ENCODE peak calls at places on chromosome 20, in seven cellular contexts. O, G, A, I, Y, E and N are unnamed samples.

GRCh38 chr20:57076951-57077350 is 189.5 kb downstream of the BMP7 start:
- DNase-seq in A (no peak), O (peak), I (no peak), G (no peak), Y (no peak), E (no peak), N (no peak)

GRCh38 chr20:52340036-52340634 is 148.6 kb upstream of the ZFP64 start:
- DNase-seq in G (no peak), A (no peak), Y (no peak), E (peak), I (no peak), O (no peak), N (no peak)

GRCh38 chr20:45110301-45110700 is 4.7 kb downstream of the WFDC5 start:
- DNase-seq in E (no peak), I (no peak), A (no peak), O (no peak), Y (no peak), G (no peak), N (no peak)

GRCh38 chr20:60113771-60114170 is 155.5 kb downstream of the CDH26 start:
- DNase-seq in E (no peak), I (no peak), A (no peak), Y (no peak), O (no peak), G (no peak), N (no peak)

GRCh38 chr20:20680991-20681508 is 31.4 kb downstream of the RALGAPA2 start:
- DNase-seq in O (no peak), Y (no peak), I (no peak), E (no peak), G (no peak), A (no peak), N (no peak)

GRCh38 chr20:38872036-38872435 is 54.2 kb upstream of the FAM83D start:
- DNase-seq in G (peak), A (no peak), O (no peak), Y (no peak), E (no peak), I (no peak), N (no peak)

GRCh38 chr20:44401052-44401769 is 45.7 kb downstream of the HNF4A start:
- DNase-seq in G (peak), A (no peak), O (no peak), Y (no peak), E (peak), I (no peak), N (no peak)

GRCh38 chr20:58714923-58715708 is 22.5 kb downstream of the NPEPL1 start:
- DNase-seq in E (no peak), Y (no peak), A (no peak), G (no peak), O (no peak), I (no peak), N (no peak)

GRCh38 chr20:4961746-4962145 is 39.6 kb downstream of the SLC23A2 start:
- DNase-seq in A (peak), Y (peak), O (peak), G (peak), E (peak), I (peak), N (no peak)

GRCh38 chr20:33209789-33210188 is 7.4 kb upstream of the BPIFA3 start:
- DNase-seq in O (peak), G (peak), A (peak), I (peak), E (peak), Y (peak), N (no peak)

GRCh38 chr20:53706511-53707031 is 112.9 kb upstream of the ZNF217 start:
- DNase-seq in Y (no peak), E (no peak), G (no peak), O (peak), A (peak), I (no peak), N (no peak)

GRCh38 chr20:24978493-24978892 is 14.1 kb downstream of the APMAP start:
- DNase-seq in E (no peak), I (no peak), Y (no peak), G (no peak), A (no peak), O (no peak), N (peak)

GRCh38 chr20:63258826-63259225 is 4.6 kb upstream of the NKAIN4 start:
- DNase-seq in Y (no peak), E (no peak), G (no peak), A (no peak), I (no peak), O (no peak), N (no peak)

GRCh38 chr20:54132612-54133433 is 41.0 kb downstream of the CYP24A1 start:
- DNase-seq in Y (peak), O (peak), E (peak), I (peak), G (peak), A (peak), N (no peak)

GRCh38 chr20:32574296-32575226 is 10.6 kb downstream of the NOL4L start:
- DNase-seq in I (peak), E (no peak), A (peak), G (no peak), O (peak), Y (peak), N (no peak)

GRCh38 chr20:8073024-8073832 is 53.7 kb upstream of the TMX4 start:
- DNase-seq in G (no peak), E (peak), O (peak), A (peak), I (peak), Y (peak), N (peak)

GRCh38 chr20:62937353-62938104 is 418 bp upstream of the GID8 start:
- DNase-seq in I (peak), Y (peak), E (peak), O (peak), A (peak), G (peak), N (peak)

GRCh38 chr20:24673678-24674570 is 204.5 kb downstream of the SYNDIG1 start:
- DNase-seq in A (peak), Y (no peak), O (peak), G (no peak), I (peak), E (no peak), N (no peak)

GRCh38 chr20:6780414-6780813 is 12.9 kb downstream of the BMP2 start:
- DNase-seq in E (no peak), Y (no peak), I (no peak), G (no peak), O (no peak), A (no peak), N (no peak)

GRCh38 chr20:32339116-32339515 is 19.0 kb upstream of the ASXL1 start:
- DNase-seq in A (no peak), G (no peak), E (no peak), O (no peak), I (no peak), Y (no peak), N (no peak)

GRCh38 chr20:667351-668034 is 8.1 kb downstream of the SCRT2 start:
- DNase-seq in O (no peak), E (peak), A (peak), G (peak), I (no peak), Y (no peak), N (peak)

GRCh38 chr20:7980332-7981046 is 39.1 kb downstream of the TMX4 start:
- DNase-seq in E (peak), I (peak), A (peak), Y (peak), O (peak), G (no peak), N (no peak)

GRCh38 chr20:44460795-44461141 is 14.9 kb upstream of the TTPAL start:
- DNase-seq in E (peak), Y (no peak), I (peak), O (no peak), G (no peak), A (peak), N (no peak)

GRCh38 chr20:19688031-19688806 is 69.8 kb upstream of the RIN2 start:
- DNase-seq in G (peak), A (peak), E (peak), I (peak), O (peak), Y (peak), N (no peak)

GRCh38 chr20:49985157-49985556 is 2.4 kb downstream of the SNAI1 start:
- DNase-seq in I (no peak), E (no peak), Y (no peak), O (no peak), G (no peak), A (no peak), N (no peak)

GRCh38 chr20:49985617-49986016 is 2.8 kb downstream of the SNAI1 start:
- DNase-seq in A (no peak), O (no peak), Y (no peak), E (no peak), G (no peak), I (no peak), N (no peak)

GRCh38 chr20:49984426-49985153 is 1.8 kb downstream of the SNAI1 start:
- DNase-seq in G (no peak), Y (no peak), E (no peak), O (no peak), I (no peak), A (no peak), N (no peak)

GRCh38 chr20:49987015-49987867 is 4.5 kb downstream of the SNAI1 start:
- DNase-seq in A (peak), O (peak), G (no peak), Y (no peak), I (no peak), E (no peak), N (no peak)

GRCh38 chr20:49986049-49986448 is 3.3 kb downstream of the SNAI1 start:
- DNase-seq in I (no peak), Y (no peak), O (no peak), A (no peak), G (no peak), E (no peak), N (no peak)
- H3K4me3 ChIP-seq in I (no peak), Y (no peak), O (peak), A (no peak), G (no peak), E (no peak), N (no peak)

GRCh38 chr20:37852666-37853065 is 50.3 kb upstream of the VSTM2L start:
- DNase-seq in O (no peak), G (no peak), Y (no peak), I (no peak), E (no peak), A (peak), N (no peak)
- H3K27ac ChIP-seq in O (no peak), G (no peak), Y (no peak), I (no peak), E (no peak), A (no peak), N (no peak)

GRCh38 chr20:36306557-36307411 is 645 bp downstream of the DLGAP4 start:
- DNase-seq in O (no peak), Y (no peak), G (no peak), E (no peak), I (no peak), A (no peak), N (no peak)

GRCh38 chr20:36308986-36309385 is 2.8 kb downstream of the DLGAP4 start:
- DNase-seq in Y (no peak), A (no peak), G (no peak), O (no peak), I (no peak), E (no peak), N (no peak)

GRCh38 chr20:36305602-36306556 is at the start of gene DLGAP4:
- DNase-seq in I (no peak), E (no peak), G (no peak), O (no peak), Y (no peak), A (no peak), N (no peak)

GRCh38 chr20:36308318-36308710 is 2.2 kb downstream of the DLGAP4 start:
- DNase-seq in O (no peak), E (no peak), G (no peak), A (no peak), Y (no peak), I (no peak), N (no peak)

GRCh38 chr20:36307412-36308317 is 1.5 kb downstream of the DLGAP4 start:
- DNase-seq in G (no peak), E (no peak), A (no peak), I (no peak), Y (no peak), O (no peak), N (no peak)
- H3K4me3 ChIP-seq in G (no peak), E (no peak), A (no peak), I (no peak), Y (no peak), O (no peak), N (no peak)

DNA sequence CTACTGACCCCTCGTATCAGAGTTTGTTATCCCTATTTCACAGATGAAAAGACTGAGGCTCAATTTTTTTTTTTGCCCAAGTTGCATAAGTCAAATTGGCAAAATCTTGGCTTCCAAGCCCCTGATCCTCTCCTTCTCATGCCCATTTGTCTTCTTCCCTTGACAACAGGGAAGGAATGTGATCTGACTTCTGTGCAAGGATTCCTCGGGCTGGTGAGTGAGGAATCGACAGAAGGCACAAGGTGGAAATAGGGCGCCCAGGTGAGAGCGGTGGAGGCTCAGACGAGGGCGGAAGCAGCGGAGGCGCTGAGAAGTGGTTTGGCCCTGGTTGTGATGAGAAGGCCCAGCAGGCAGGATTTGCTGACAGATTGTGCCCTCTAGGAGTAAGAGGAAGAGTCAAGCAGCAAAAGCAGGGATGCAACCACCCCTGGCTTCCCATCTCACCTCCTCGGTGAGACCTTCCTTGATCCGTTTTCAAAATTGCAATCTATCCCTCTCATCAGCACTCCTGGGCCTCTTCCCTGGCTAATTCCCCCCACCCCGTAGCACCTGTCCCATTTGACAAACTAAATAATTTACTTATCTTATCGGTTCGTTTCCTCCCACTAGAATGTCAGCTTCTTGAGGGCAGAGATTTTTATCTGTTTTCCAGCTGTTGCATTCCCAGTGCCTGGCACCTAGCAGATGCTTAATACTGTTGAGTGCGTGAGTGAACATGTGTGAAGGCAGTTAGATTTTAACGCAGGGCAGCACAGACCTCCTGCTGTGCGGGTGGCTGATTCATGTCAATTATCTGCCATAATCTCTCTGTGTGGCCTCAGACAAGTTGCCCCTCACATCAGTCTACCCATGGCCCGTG is 3.7 kb upstream of the SIRPA start:
- DNase-seq in O (no peak), I (no peak), E (no peak), G (no peak), Y (no peak), A (no peak), N (no peak)
- H3K27ac ChIP-seq in O (no peak), I (no peak), E (no peak), G (no peak), Y (no peak), A (no peak), N (no peak)

GRCh38 chr20:23358563-23358906 is 3.4 kb upstream of the GZF1 start:
- DNase-seq in Y (no peak), E (no peak), I (no peak), O (no peak), G (no peak), A (no peak), N (no peak)
- H3K4me3 ChIP-seq in Y (no peak), E (peak), I (peak), O (peak), G (peak), A (peak), N (peak)